ENCODE peak calls at places on chromosomes 4 and X, in eight cellular contexts. J is mucosa of gallbladder; T is Right ventricle myocardium superior; Y is activated CD4-positive, alpha-beta T cell treated with anti-CD3 and anti-CD28 coated beads, Interleukin-2, amount 50 U/mL, for 48 hours; L is HuH-7; A is prostate gland; Q is IMR-90; H is ovary. R is an unnamed sample.
A peak's percentile ranks its signal among the peaks of the same experiment; 100 is the strongest.

GRCh38 chrX:75547783-75548182 is 24.9 kb upstream of the ZDHHC15 start:
- DNase-seq in J (peak; percentile 20), Q (no peak), Y (no peak), T (peak; percentile 63), H (peak; percentile 48), A (peak; percentile 39), L (no peak), R (no peak)

GRCh38 chr4:62210521-62210920 is 1010.4 kb downstream of the ADGRL3 start:
- DNase-seq in H (no peak), T (no peak), J (no peak), A (no peak), Q (no peak), L (no peak), Y (no peak), R (no peak)

GRCh38 chr4:74112399-74113090 is 13.6 kb upstream of the CXCL2 start:
- DNase-seq in L (no peak), Q (peak; percentile 61), A (no peak), T (no peak), H (no peak), Y (no peak), J (no peak), R (no peak)

GRCh38 chr4:5524900-5525299 is 183.5 kb downstream of the EVC2 start:
- DNase-seq in J (peak; percentile 86), L (no peak), H (no peak), Q (peak; percentile 57), A (no peak), T (no peak), Y (no peak), R (no peak)

GRCh38 chr4:73420615-73421014 is 15.4 kb upstream of the AFP start:
- DNase-seq in Q (no peak), T (no peak), H (no peak), J (no peak), A (no peak), Y (no peak), L (no peak), R (no peak)

GRCh38 chr4:170391066-170391754 is 301.5 kb upstream of the AADAT start:
- DNase-seq in L (no peak), A (no peak), H (no peak), T (no peak), J (no peak), Q (peak; percentile 65), Y (no peak), R (no peak)

GRCh38 chrX:24231169-24231568 is 81.6 kb downstream of the ZFX start:
- DNase-seq in Q (peak; percentile 93), A (no peak), T (no peak), Y (no peak), H (no peak), L (peak; percentile 1), J (peak; percentile 14), R (peak; percentile 40)

GRCh38 chr4:37885496-37885895 is 5.4 kb upstream of the TBC1D1 start:
- DNase-seq in Q (peak; percentile 43), Y (no peak), L (peak; percentile 51), H (no peak), A (peak; percentile 33), T (no peak), J (peak; percentile 40), R (no peak)

GRCh38 chrX:131762802-131763234 is 218.9 kb downstream of the OR13H1 start:
- DNase-seq in A (no peak), Y (no peak), H (no peak), T (no peak), Q (peak; percentile 77), L (no peak), J (peak; percentile 82), R (peak; percentile 63)

GRCh38 chr4:83905952-83906351 is 370.0 kb downstream of the GPAT3 start:
- DNase-seq in Y (no peak), T (no peak), J (no peak), H (no peak), A (no peak), Q (no peak), L (no peak), R (no peak)

GRCh38 chr4:148776944-148777343 is 334.7 kb upstream of the NR3C2 start:
- DNase-seq in Q (peak; percentile 81), H (no peak), J (no peak), Y (no peak), L (no peak), T (no peak), A (no peak), R (no peak)

GRCh38 chr4:102223461-102223860 is 121.8 kb downstream of the SLC39A8 start:
- DNase-seq in Y (no peak), T (no peak), Q (no peak), L (no peak), A (no peak), H (no peak), J (no peak), R (no peak)

GRCh38 chr4:136457004-136457403 is 1075.3 kb downstream of the PCDH18 start:
- DNase-seq in Y (no peak), J (no peak), Q (no peak), A (no peak), H (no peak), L (no peak), T (no peak), R (no peak)

GRCh38 chr4:1082215-1083182 is 30.9 kb downstream of the RNF212 start:
- DNase-seq in Q (peak; percentile 70), T (peak; percentile 66), H (peak; percentile 42), Y (peak; percentile 12), A (peak; percentile 87), J (peak; percentile 86), L (no peak), R (peak; percentile 17)

R was measured in smooth muscle cell of the brain vasculature.